ENCODE peak calls at places on chromosomes 4 and X, in four cellular contexts. E is ovary, T is breast epithelium, U is vagina. Z is an unnamed sample.

GRCh38 chr4:94447754-94448411 is 3.9 kb upstream of the PDLIM5 start:
- DNase-seq in E (no peak), T (no peak), U (no peak), Z (no peak)

GRCh38 chrX:129961180-129962083 is 21.0 kb upstream of the BCORL1 start:
- DNase-seq in E (no peak), T (peak; percentile 70), U (no peak), Z (peak; percentile 80)

GRCh38 chr4:8019396-8020365 is 80.0 kb upstream of the AFAP1 start:
- DNase-seq in E (no peak), T (peak; percentile 61), U (no peak), Z (no peak)

GRCh38 chr4:151610229-151610628 is 150.6 kb downstream of the GATB start:
- DNase-seq in E (no peak), T (no peak), U (no peak), Z (no peak)

GRCh38 chrX:45479835-45480422 is 279.3 kb upstream of the DIPK2B start:
- DNase-seq in E (no peak), T (no peak), U (no peak), Z (no peak)

GRCh38 chrX:39690541-39691415 is 407.0 kb downstream of the BCOR start:
- DNase-seq in E (no peak), T (no peak), U (no peak), Z (no peak)

GRCh38 chrX:30610050-30610449 is 32.5 kb upstream of the TASL start:
- DNase-seq in E (no peak), T (no peak), U (no peak), Z (no peak)

GRCh38 chrX:39972340-39972739 is 125.4 kb downstream of the BCOR start:
- DNase-seq in E (no peak), T (no peak), U (no peak), Z (no peak)

GRCh38 chr4:31530555-31530954 is 810.4 kb downstream of the PCDH7 start:
- DNase-seq in E (no peak), T (no peak), U (no peak), Z (no peak)

GRCh38 chr4:113449407-113449974 is 312.0 kb downstream of the CAMK2D start:
- DNase-seq in E (no peak), T (no peak), U (no peak), Z (no peak)

GRCh38 chr4:185318679-185319078 is 77.0 kb downstream of the LRP2BP start:
- DNase-seq in E (no peak), T (no peak), U (no peak), Z (no peak)

GRCh38 chr4:8238515-8239053 is 31.0 kb upstream of the HTRA3 start:
- DNase-seq in E (no peak), T (no peak), U (no peak), Z (no peak)

GRCh38 chr4:82223715-82224114 is 150.1 kb downstream of the HNRNPD start:
- DNase-seq in E (no peak), T (no peak), U (no peak), Z (peak; percentile 57)

GRCh38 chrX:68991691-68992345 is 163.0 kb downstream of the EFNB1 start:
- DNase-seq in E (no peak), T (no peak), U (peak; percentile 56), Z (no peak)

GRCh38 chr4:81818385-81818784 is 346.7 kb upstream of the RASGEF1B start:
- DNase-seq in E (no peak), T (no peak), U (no peak), Z (no peak)

GRCh38 chr4:106618920-106619319 is 250.3 kb upstream of the GIMD1 start:
- DNase-seq in E (no peak), T (no peak), U (no peak), Z (no peak)

GRCh38 chr4:153538408-153539057 is 72.4 kb downstream of the TMEM131L start:
- DNase-seq in E (no peak), T (no peak), U (no peak), Z (peak; percentile 73)

GRCh38 chr4:25925486-25926201 is 11.6 kb downstream of the SMIM20 start:
- DNase-seq in E (no peak), T (no peak), U (no peak), Z (peak; percentile 65)

GRCh38 chr4:103011378-103012025 is 8.0 kb downstream of the SLC9B1 start:
- DNase-seq in E (peak; percentile 21), T (no peak), U (no peak), Z (peak; percentile 91)

GRCh38 chr4:83112678-83113428 is 1.7 kb downstream of the PLAC8 start:
- DNase-seq in E (no peak), T (no peak), U (no peak), Z (no peak)

GRCh38 chrX:41178201-41178600 is 93.0 kb downstream of the USP9X start:
- DNase-seq in E (no peak), T (no peak), U (no peak), Z (no peak)

GRCh38 chr4:153954654-153955053 is 165.8 kb upstream of the SFRP2 start:
- DNase-seq in E (no peak), T (no peak), U (no peak), Z (no peak)

GRCh38 chrX:57822398-57822797 is 87.9 kb downstream of the ZXDA start:
- DNase-seq in E (no peak), T (no peak), U (no peak), Z (no peak)

GRCh38 chr4:182760644-182761043 is 156.5 kb downstream of the DCTD start:
- DNase-seq in E (no peak), T (no peak), U (no peak), Z (no peak)

GRCh38 chr4:45989775-45990174 is 134.1 kb downstream of the GABRG1 start:
- DNase-seq in E (no peak), T (no peak), U (no peak), Z (no peak)

GRCh38 chrX:47562615-47563243 is 1.7 kb downstream of the ARAF start:
- DNase-seq in E (no peak), T (no peak), U (no peak), Z (no peak)

GRCh38 chrX:40105016-40105790 is 7.4 kb upstream of the BCOR start:
- DNase-seq in E (peak; percentile 52), T (no peak), U (no peak), Z (peak; percentile 43)

GRCh38 chrX:129795584-129795983 is 15.8 kb downstream of the SASH3 start:
- DNase-seq in E (no peak), T (no peak), U (no peak), Z (no peak)

GRCh38 chr4:121676388-121677075 is 20.2 kb downstream of the ANXA5 start:
- DNase-seq in E (no peak), T (no peak), U (no peak), Z (no peak)

GRCh38 chr4:20192754-20193521 is 58.8 kb upstream of the SLIT2 start:
- DNase-seq in E (no peak), T (no peak), U (no peak), Z (no peak)

GRCh38 chrX:137566746-137567473 is 983 bp downstream of the ZIC3 start:
- DNase-seq in E (no peak), T (no peak), U (no peak), Z (no peak)

GRCh38 chr4:80136238-80136637 is 61.1 kb upstream of the PRDM8 start:
- DNase-seq in E (no peak), T (no peak), U (no peak), Z (no peak)

GRCh38 chrX:18983711-18984380 is at the start of gene PHKA2:
- DNase-seq in E (no peak), T (peak; percentile 51), U (no peak), Z (peak; percentile 61)

GRCh38 chr4:68373513-68373912 is 23.6 kb upstream of the YTHDC1 start:
- DNase-seq in E (peak; percentile 76), T (peak; percentile 69), U (no peak), Z (peak; percentile 58)

GRCh38 chr4:82419451-82419850 is 10.8 kb downstream of the HNRNPDL start:
- DNase-seq in E (no peak), T (no peak), U (no peak), Z (no peak)

DNA sequence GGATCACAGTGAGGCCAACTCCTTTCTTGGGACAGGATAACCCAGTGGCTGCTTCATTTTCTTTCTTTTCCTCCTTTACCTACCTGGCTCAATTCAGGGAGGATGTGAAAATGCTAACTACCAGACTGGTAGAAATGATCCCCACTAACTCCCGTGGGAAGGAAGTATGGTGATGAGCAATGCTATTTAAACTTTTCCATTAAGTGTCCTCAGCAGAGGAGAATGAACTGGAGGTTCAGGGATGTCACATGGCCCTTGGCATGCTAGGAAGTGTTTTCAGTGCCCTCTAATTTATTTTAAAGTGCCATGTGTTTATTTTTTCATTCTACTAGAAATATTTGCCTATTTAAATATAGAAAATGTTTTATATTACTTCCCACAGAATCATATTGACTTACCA is 363.9 kb downstream of the PPP3CA start:
- DNase-seq in E (no peak), T (no peak), U (no peak), Z (no peak)
- H3K27ac ChIP-seq in E (no peak overlapping the region), T (no peak overlapping the region), U (no peak overlapping the region), Z (no peak overlapping the region)

GRCh38 chr4:145618210-145618911 is 824 bp upstream of the MMAA start:
- DNase-seq in E (peak; percentile 29), T (no peak), U (no peak), Z (no peak)
- TF ChIP-seq POLR2A in E (no peak), T (no peak), U (no peak), Z (no peak)

GRCh38 chr4:1574601-1575417 is 109.3 kb downstream of the FAM53A start:
- DNase-seq in E (no peak), T (no peak), U (no peak), Z (no peak)
- H3K27ac ChIP-seq in E (no peak overlapping the region), T (no peak overlapping the region), U (no peak overlapping the region), Z (no peak overlapping the region)

GRCh38 chr4:2040391-2041233 is 18.5 kb upstream of the NAT8L start:
- DNase-seq in E (no peak), T (no peak), U (no peak), Z (no peak)

GRCh38 chr4:2041234-2042130 is 17.6 kb upstream of the NAT8L start:
- DNase-seq in E (peak; percentile 64), T (no peak), U (no peak), Z (peak; percentile 76)

GRCh38 chr4:2036866-2037265 is 22.3 kb upstream of the NAT8L start:
- DNase-seq in E (no peak), T (no peak), U (no peak), Z (no peak)

DNA sequence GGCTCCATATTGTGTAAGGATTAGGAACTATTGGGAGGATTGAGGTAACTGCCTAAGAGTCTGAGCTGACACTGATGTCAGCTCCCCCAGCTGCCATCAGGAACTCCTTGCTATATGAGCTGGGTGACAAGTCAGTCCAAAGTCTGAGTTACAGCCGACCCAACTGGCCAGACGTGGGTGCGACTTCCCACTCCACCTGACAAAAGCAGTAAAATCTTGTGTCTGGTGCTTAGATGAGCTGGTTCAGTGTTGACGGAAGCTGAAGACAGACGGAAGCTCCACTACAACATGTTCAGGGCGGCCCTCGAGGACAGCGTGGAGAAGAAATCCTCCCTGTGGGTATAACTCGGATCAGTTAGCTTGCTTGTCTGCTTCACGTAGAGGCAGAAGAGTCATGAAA is 22.8 kb upstream of the NAT8L start:
- DNase-seq in E (no peak), T (no peak), U (no peak), Z (no peak)
- TF ChIP-seq POLR2A in E (no peak), T (no peak), U (no peak), Z (no peak)

Z was measured in body of pancreas.